ENCODE peak calls at places on chromosome 21, in nine cellular contexts. V is brain pericyte; G is CD4-positive, alpha-beta T cell; I is activated CD8-positive, alpha-beta memory T cell treated with anti-CD3 and anti-CD28 coated beads, Interleukin-2, amount 50 U/mL, for 48 hours; F is EL; B is D341Med; P is esophagus squamous epithelium; O is DMS153; W is kidney tubule cell. D is an unnamed sample.

GRCh38 chr21:14591882-14592281 is 45.8 kb upstream of the SAMSN1 start:
- DNase-seq in V (no peak), G (peak; percentile 6), I (no peak), F (peak; percentile 2), B (no peak), P (no peak), O (no peak), W (peak; percentile 9), D (no peak)

GRCh38 chr21:38918629-38919346 is 113.1 kb downstream of the ETS2 start:
- DNase-seq in V (no peak), G (no peak), I (no peak), F (no peak), B (no peak), P (no peak), O (no peak), W (no peak), D (no peak)

GRCh38 chr21:33540711-33541104 is 1.2 kb downstream of the GART start:
- DNase-seq in V (no peak), G (no peak), I (no peak), F (no peak), B (no peak), P (no peak), O (no peak), W (no peak), D (no peak)

GRCh38 chr21:31266241-31266640 is 77.8 kb downstream of the TIAM1 start:
- DNase-seq in V (no peak), G (no peak), I (no peak), F (no peak), B (no peak), P (no peak), O (no peak), W (no peak), D (no peak)

GRCh38 chr21:31845151-31845550 is 27.7 kb upstream of the HUNK start:
- DNase-seq in V (no peak), G (no peak), I (no peak), F (no peak), B (no peak), P (no peak), O (no peak), W (no peak), D (no peak)

GRCh38 chr21:31731112-31731801 is 661 bp downstream of the SCAF4 start:
- DNase-seq in V (no peak), G (peak; percentile 45), I (peak; percentile 76), F (peak; percentile 39), B (peak; percentile 70), P (no peak), O (no peak), W (peak; percentile 39), D (no peak)

GRCh38 chr21:34126269-34126668 is 52.9 kb downstream of the MRPS6 start:
- DNase-seq in V (no peak), G (no peak), I (no peak), F (peak; percentile 18), B (no peak), P (no peak), O (no peak), W (peak; percentile 42), D (no peak)

GRCh38 chr21:36839123-36839522 is 127.3 kb downstream of the HLCS start:
- DNase-seq in V (no peak), G (no peak), I (no peak), F (peak; percentile 21), B (no peak), P (no peak), O (no peak), W (peak; percentile 52), D (no peak)

GRCh38 chr21:16305686-16306085 is 575.9 kb downstream of the USP25 start:
- DNase-seq in V (no peak), G (no peak), I (no peak), F (no peak), B (no peak), P (no peak), O (no peak), W (no peak), D (no peak)

GRCh38 chr21:46181436-46181835 is 2.8 kb downstream of the SPATC1L start:
- DNase-seq in V (no peak), G (no peak), I (no peak), F (no peak), B (peak; percentile 4), P (no peak), O (no peak), W (no peak), D (no peak)

GRCh38 chr21:45499970-45500575 is 42.2 kb downstream of the SLC19A1 start:
- DNase-seq in V (no peak), G (no peak), I (no peak), F (no peak), B (no peak), P (no peak), O (no peak), W (no peak), D (no peak)

GRCh38 chr21:36093512-36093911 is 23.7 kb downstream of the CBR1 start:
- DNase-seq in V (no peak), G (no peak), I (no peak), F (no peak), B (no peak), P (no peak), O (no peak), W (no peak), D (no peak)

GRCh38 chr21:26840206-26840605 is 5.0 kb downstream of the ADAMTS1 start:
- DNase-seq in V (no peak), G (no peak), I (no peak), F (no peak), B (no peak), P (no peak), O (no peak), W (no peak), D (no peak)

GRCh38 chr21:35637431-35637830 is 422.9 kb downstream of the SETD4 start:
- DNase-seq in V (no peak), G (no peak), I (no peak), F (peak; percentile 76), B (no peak), P (no peak), O (no peak), W (peak; percentile 29), D (peak; percentile 35)

GRCh38 chr21:20527691-20528090 is 470.5 kb upstream of the NCAM2 start:
- DNase-seq in V (no peak), G (no peak), I (no peak), F (no peak), B (no peak), P (no peak), O (peak; percentile 61), W (no peak), D (no peak)

GRCh38 chr21:40511976-40512375 is 335.0 kb downstream of the DSCAM start:
- DNase-seq in V (no peak), G (no peak), I (no peak), F (no peak), B (no peak), P (no peak), O (no peak), W (no peak), D (no peak)

GRCh38 chr21:31509108-31510017 is 150.1 kb upstream of the SOD1 start:
- DNase-seq in V (no peak), G (peak; percentile 51), I (peak; percentile 88), F (peak; percentile 45), B (no peak), P (no peak), O (peak; percentile 55), W (peak; percentile 30), D (no peak)

GRCh38 chr21:38811257-38811656 is 5.5 kb downstream of the ETS2 start:
- DNase-seq in V (no peak), G (no peak), I (no peak), F (peak; percentile 97), B (no peak), P (no peak), O (no peak), W (peak; percentile 80), D (peak; percentile 75)

GRCh38 chr21:45471229-45472052 is 66.5 kb downstream of the COL18A1 start:
- DNase-seq in V (peak; percentile 92), G (no peak), I (no peak), F (peak; percentile 87), B (no peak), P (no peak), O (no peak), W (peak; percentile 73), D (peak; percentile 86)

GRCh38 chr21:17554619-17555472 is 42.0 kb downstream of the CXADR start:
- DNase-seq in V (no peak), G (no peak), I (no peak), F (peak; percentile 12), B (peak; percentile 43), P (no peak), O (no peak), W (peak; percentile 10), D (no peak)

GRCh38 chr21:45363921-45364463 is 41.0 kb upstream of the COL18A1 start:
- DNase-seq in V (peak; percentile 91), G (no peak), I (peak; percentile 63), F (peak; percentile 99), B (no peak), P (no peak), O (no peak), W (peak; percentile 99), D (peak; percentile 99)

GRCh38 chr21:27818847-27819246 is 852.0 kb upstream of the ADAMTS5 start:
- DNase-seq in V (no peak), G (no peak), I (no peak), F (no peak), B (no peak), P (no peak), O (no peak), W (peak; percentile 69), D (no peak)

GRCh38 chr21:41653944-41654625 is 112.8 kb downstream of the RIPK4 start:
- DNase-seq in V (no peak), G (no peak), I (no peak), F (peak; percentile 84), B (no peak), P (no peak), O (no peak), W (peak; percentile 38), D (peak; percentile 62)

GRCh38 chr21:35652196-35652595 is 408.1 kb downstream of the SETD4 start:
- DNase-seq in V (no peak), G (no peak), I (no peak), F (no peak), B (no peak), P (no peak), O (no peak), W (no peak), D (no peak)

GRCh38 chr21:43928230-43928607 is 63.2 kb downstream of the AGPAT3 start:
- DNase-seq in V (no peak), G (no peak), I (no peak), F (no peak), B (no peak), P (no peak), O (no peak), W (no peak), D (no peak)

GRCh38 chr21:17114019-17114418 is 398.8 kb upstream of the CXADR start:
- DNase-seq in V (no peak), G (no peak), I (no peak), F (no peak), B (no peak), P (no peak), O (no peak), W (no peak), D (no peak)

GRCh38 chr21:31371715-31372114 is 27.7 kb upstream of the TIAM1 start:
- DNase-seq in V (no peak), G (no peak), I (no peak), F (no peak), B (no peak), P (no peak), O (no peak), W (no peak), D (no peak)

GRCh38 chr21:17513214-17514123 is 626 bp downstream of the CXADR start:
- DNase-seq in V (no peak), G (peak; percentile 16), I (peak; percentile 59), F (peak; percentile 17), B (peak; percentile 80), P (no peak), O (no peak), W (peak; percentile 51), D (no peak)

GRCh38 chr21:43343095-43343991 is 83.6 kb downstream of the SIK1 start:
- DNase-seq in V (no peak), G (no peak), I (no peak), F (no peak), B (no peak), P (no peak), O (peak; percentile 69), W (peak; percentile 78), D (no peak)

D was measured in GM04503.